ENCODE peak calls at places on chromosomes 2 and 18, in six cellular contexts. T is upper lobe of left lung, A is esophagus squamous epithelium, R is testis, N is uterus, U is body of pancreas. V is an unnamed sample.
A peak's percentile ranks its signal among the peaks of the same experiment; 100 is the strongest.

GRCh38 chr2:206801417-206801772 is 36.0 kb downstream of the FASTKD2 start:
- DNase-seq in T (no peak), A (no peak), R (no peak), N (no peak), U (no peak), V (no peak)

GRCh38 chr2:48943436-48943835 is 187.9 kb upstream of the LHCGR start:
- DNase-seq in T (no peak), A (no peak), R (no peak), N (no peak), U (no peak), V (no peak)

GRCh38 chr18:6683112-6683876 is 46.2 kb upstream of the ARHGAP28 start:
- DNase-seq in T (peak; percentile 39), A (no peak), R (peak; percentile 77), N (no peak), U (no peak), V (peak; percentile 20)

GRCh38 chr18:6434987-6435709 is 20.4 kb upstream of the L3MBTL4 start:
- DNase-seq in T (no peak), A (no peak), R (no peak), N (no peak), U (no peak), V (no peak)

GRCh38 chr2:193542762-193543161 is 1348.0 kb upstream of the TMEFF2 start:
- DNase-seq in T (no peak), A (no peak), R (no peak), N (no peak), U (no peak), V (no peak)

GRCh38 chr18:31671951-31672350 is 12.4 kb downstream of the B4GALT6 start:
- DNase-seq in T (no peak), A (no peak), R (no peak), N (no peak), U (no peak), V (no peak)

GRCh38 chr2:215749092-215749957 is 264.0 kb downstream of the MREG start:
- DNase-seq in T (peak; percentile 79), A (no peak), R (peak; percentile 55), N (peak; percentile 60), U (peak; percentile 18), V (no peak)

GRCh38 chr2:86062043-86062442 is 43.6 kb downstream of the POLR1A start:
- DNase-seq in T (no peak), A (no peak), R (no peak), N (no peak), U (no peak), V (no peak)

GRCh38 chr2:215606219-215606618 is 170.4 kb upstream of the FN1 start:
- DNase-seq in T (no peak), A (no peak), R (no peak), N (no peak), U (no peak), V (no peak)

GRCh38 chr2:233245406-233245805 is 6.1 kb upstream of the ATG16L1 start:
- DNase-seq in T (no peak), A (no peak), R (no peak), N (no peak), U (no peak), V (no peak)

GRCh38 chr18:47815486-47816270 is 114.8 kb downstream of the SMAD2 start:
- DNase-seq in T (no peak), A (no peak), R (no peak), N (no peak), U (no peak), V (no peak)

GRCh38 chr2:39127973-39128372 is 7.1 kb upstream of the SOS1 start:
- DNase-seq in T (peak; percentile 48), A (no peak), R (no peak), N (no peak), U (no peak), V (no peak)

GRCh38 chr2:120680136-120680761 is 55.4 kb upstream of the GLI2 start:
- DNase-seq in T (peak; percentile 84), A (peak; percentile 16), R (peak; percentile 94), N (peak; percentile 81), U (peak; percentile 89), V (peak; percentile 87)

GRCh38 chr2:20702563-20702962 is 35.6 kb downstream of the GDF7 start:
- DNase-seq in T (no peak), A (no peak), R (no peak), N (no peak), U (no peak), V (no peak)

GRCh38 chr2:233711312-233712008 is 1.2 kb upstream of the UGT1A5 start:
- DNase-seq in T (peak; percentile 76), A (peak; percentile 14), R (peak; percentile 91), N (peak; percentile 23), U (peak; percentile 82), V (peak; percentile 24)

GRCh38 chr2:21067863-21068537 is 24.1 kb upstream of the APOB start:
- DNase-seq in T (no peak), A (no peak), R (no peak), N (no peak), U (no peak), V (no peak)

GRCh38 chr18:74496508-74497307 is 545 bp downstream of the CNDP2 start:
- DNase-seq in T (peak; percentile 58), A (no peak), R (peak; percentile 57), N (peak; percentile 41), U (peak; percentile 67), V (no peak)

GRCh38 chr2:73386342-73386868 is 769 bp downstream of the ALMS1 start:
- DNase-seq in T (peak; percentile 22), A (no peak), R (no peak), N (no peak), U (no peak), V (no peak)

GRCh38 chr2:48144777-48145176 is 238.5 kb upstream of the FBXO11 start:
- DNase-seq in T (peak; percentile 42), A (no peak), R (no peak), N (no peak), U (no peak), V (no peak)

GRCh38 chr2:13433954-13434353 is 717.2 kb downstream of the TRIB2 start:
- DNase-seq in T (no peak), A (no peak), R (no peak), N (no peak), U (no peak), V (no peak)

GRCh38 chr18:44128365-44128764 is 552.3 kb upstream of the SETBP1 start:
- DNase-seq in T (no peak), A (no peak), R (no peak), N (no peak), U (no peak), V (no peak)

GRCh38 chr2:95276244-95276887 is 2.1 kb downstream of the PROM2 start:
- DNase-seq in T (no peak), A (no peak), R (no peak), N (peak; percentile 6), U (peak; percentile 10), V (no peak)

GRCh38 chr2:231671617-231672350 is 36.5 kb upstream of the PTMA start:
- DNase-seq in T (peak; percentile 56), A (no peak), R (no peak), N (no peak), U (no peak), V (no peak)

GRCh38 chr2:29802976-29803375 is 118.4 kb downstream of the ALK start:
- DNase-seq in T (no peak), A (no peak), R (no peak), N (no peak), U (no peak), V (no peak)

GRCh38 chr18:3261393-3262233 is at the start of gene MYL12B:
- DNase-seq in T (peak; percentile 83), A (peak; percentile 11), R (peak; percentile 82), N (peak; percentile 69), U (peak; percentile 76), V (peak; percentile 76)
- H3K4me1 ChIP-seq in T (peaks cover 55% of the 10 kb centered on the region), A (peaks cover 12% of the 10 kb centered on the region), R (peaks cover 33% of the 10 kb centered on the region), N (peaks cover 5% of the 10 kb centered on the region), U (peaks cover 62% of the 10 kb centered on the region), V (peaks cover 18% of the 10 kb centered on the region)

GRCh38 chr18:3250237-3251107 is 2.9 kb downstream of the MYL12A start:
- DNase-seq in T (no peak), A (no peak), R (no peak), N (no peak), U (no peak), V (no peak)
- TF ChIP-seq POLR2A in T (no peak), A (no peak), R (no peak), N (no peak), U (no peak), V (no peak)

DNA sequence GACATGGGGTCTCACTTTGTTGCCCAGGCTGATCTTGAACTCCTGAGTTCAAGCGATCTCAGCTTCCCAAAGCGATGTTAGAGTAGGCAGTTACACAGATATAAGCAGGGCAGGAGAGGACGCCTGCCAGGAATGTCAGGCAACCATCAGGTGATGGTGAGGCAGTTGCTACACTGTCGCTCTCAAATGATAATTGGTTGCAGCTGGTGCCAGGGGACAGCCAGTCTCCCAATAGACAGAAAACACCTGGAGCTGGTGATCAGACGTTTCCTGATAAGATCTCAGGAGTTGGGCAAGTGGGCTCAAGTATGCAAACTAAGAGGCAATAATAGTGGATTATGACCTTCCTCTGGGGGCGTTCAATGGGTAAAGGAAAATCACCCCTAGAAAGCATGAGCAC is 163.1 kb upstream of the RGPD4 start:
- DNase-seq in T (no peak), A (no peak), R (no peak), N (no peak), U (no peak), V (no peak)
- H3K4me1 ChIP-seq in T (no peaks in the 10 kb centered on the region), A (no peaks in the 10 kb centered on the region), R (no peaks in the 10 kb centered on the region), N (no peaks in the 10 kb centered on the region), U (no peaks in the 10 kb centered on the region), V (no peaks in the 10 kb centered on the region)

DNA sequence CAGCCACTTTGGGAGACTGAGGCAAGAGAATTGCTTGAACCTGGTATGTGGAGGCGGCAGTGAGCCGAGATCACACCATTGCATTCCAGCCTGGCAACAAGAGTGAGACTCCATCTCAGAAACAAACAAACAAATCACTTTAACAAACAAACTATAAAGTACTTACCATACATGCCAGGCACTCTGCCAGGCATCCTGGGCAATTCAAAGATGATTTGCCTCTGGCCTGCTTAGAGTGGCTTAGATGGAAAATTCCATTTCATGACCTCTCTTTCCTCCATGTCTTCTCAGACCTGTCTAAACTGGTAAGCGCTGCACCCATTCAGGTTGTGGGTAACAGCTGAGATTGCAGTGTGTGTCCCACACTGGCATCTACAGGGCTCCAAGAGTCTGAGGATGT is 273.2 kb downstream of the BCL2 start:
- DNase-seq in T (no peak), A (no peak), R (no peak), N (no peak), U (no peak), V (no peak)
- TF ChIP-seq POLR2A in T (no peak), A (no peak), R (no peak), N (no peak), U (no peak), V (no peak)

GRCh38 chr2:160227252-160227651 is 27.2 kb upstream of the ITGB6 start:
- DNase-seq in T (no peak), A (no peak), R (no peak), N (no peak), U (no peak), V (no peak)
- H3K4me1 ChIP-seq in T (peaks cover 3% of the 10 kb centered on the region), A (peaks cover 40% of the 10 kb centered on the region), R (peaks cover 10% of the 10 kb centered on the region), N (no peaks in the 10 kb centered on the region), U (peaks cover 35% of the 10 kb centered on the region), V (peaks cover 2% of the 10 kb centered on the region)

GRCh38 chr2:202299712-202300111 is 34.1 kb downstream of the NOP58 start:
- DNase-seq in T (no peak), A (no peak), R (no peak), N (no peak), U (no peak), V (no peak)
- TF ChIP-seq POLR2A in T (no peak), A (no peak), R (no peak), N (no peak), U (no peak), V (no peak)